ENCODE peak calls at places on chromosomes 5 and 9, in eight cellular contexts. L is cardiac muscle cell, C is neuronal stem cell, K is GM23248, Z is adrenal gland, S is sigmoid colon, Q is OCI-LY7, G is DND-41. F is an unnamed sample.

GRCh38 chr5:99061711-99062110 is 132.9 kb upstream of the CHD1 start:
- DNase-seq in L (no peak), C (no peak), K (peak), Z (no peak), S (no peak), Q (no peak), G (no peak), F (no peak)

GRCh38 chr5:16713386-16713928 is 96.7 kb upstream of the RETREG1 start:
- DNase-seq in L (peak), C (peak), K (peak), Z (no peak), S (no peak), Q (no peak), G (no peak), F (peak)

GRCh38 chr9:119368681-119369581 is at the start of gene BRINP1:
- DNase-seq in L (peak), C (peak), K (peak), Z (peak), S (no peak), Q (no peak), G (no peak), F (no peak)

GRCh38 chr5:132491368-132492364 is 1.1 kb upstream of the IRF1 start:
- DNase-seq in L (no peak), C (no peak), K (no peak), Z (no peak), S (peak), Q (no peak), G (no peak), F (peak)

GRCh38 chr5:75869891-75870290 is 152.7 kb upstream of the POC5 start:
- DNase-seq in L (no peak), C (no peak), K (no peak), Z (no peak), S (no peak), Q (no peak), G (no peak), F (no peak)

GRCh38 chr5:116751684-116752083 is 177.1 kb upstream of the SEMA6A start:
- DNase-seq in L (no peak), C (no peak), K (no peak), Z (no peak), S (no peak), Q (no peak), G (no peak), F (no peak)

GRCh38 chr9:122320346-122320995 is 50.4 kb upstream of the PTGS1 start:
- DNase-seq in L (no peak), C (no peak), K (no peak), Z (no peak), S (peak), Q (no peak), G (no peak), F (no peak)

GRCh38 chr5:132819468-132819867 is 6.4 kb downstream of the SOWAHA start:
- DNase-seq in L (no peak), C (no peak), K (no peak), Z (no peak), S (no peak), Q (no peak), G (no peak), F (no peak)

GRCh38 chr5:157574456-157575095 is 999 bp downstream of the ADAM19 start:
- DNase-seq in L (peak), C (no peak), K (peak), Z (no peak), S (peak), Q (peak), G (no peak), F (peak)

GRCh38 chr9:88813810-88814209 is 177.5 kb upstream of the S1PR3 start:
- DNase-seq in L (no peak), C (no peak), K (no peak), Z (no peak), S (no peak), Q (no peak), G (no peak), F (no peak)

GRCh38 chr5:16346380-16346779 is 119.2 kb downstream of the ZNF622 start:
- DNase-seq in L (no peak), C (no peak), K (no peak), Z (no peak), S (no peak), Q (no peak), G (no peak), F (no peak)

GRCh38 chr9:32427111-32427873 is 42.8 kb downstream of the ACO1 start:
- DNase-seq in L (peak), C (no peak), K (peak), Z (no peak), S (no peak), Q (no peak), G (peak), F (peak)

GRCh38 chr9:68507796-68508145 is 32.9 kb downstream of the TMEM252 start:
- DNase-seq in L (no peak), C (no peak), K (no peak), Z (no peak), S (no peak), Q (no peak), G (no peak), F (no peak)
- H3K27ac ChIP-seq in L (no peak), C (no peak), K (no peak), Z (no peak), S (peak), Q (no peak), G (no peak), F (peak)

GRCh38 chr9:35488019-35488418 is 1.9 kb upstream of the RUSC2 start:
- DNase-seq in L (no peak), C (no peak), K (peak), Z (no peak), S (no peak), Q (no peak), G (no peak), F (no peak)
- H3K27ac ChIP-seq in L (no peak), C (no peak), K (peak), Z (no peak), S (peak), Q (no peak), G (no peak), F (peak)

GRCh38 chr9:4550777-4551476 is 60.7 kb downstream of the SLC1A1 start:
- DNase-seq in L (peak), C (no peak), K (no peak), Z (no peak), S (no peak), Q (no peak), G (peak), F (no peak)

GRCh38 chr9:4549751-4550295 is 59.6 kb downstream of the SLC1A1 start:
- DNase-seq in L (peak), C (no peak), K (peak), Z (no peak), S (no peak), Q (no peak), G (no peak), F (no peak)

GRCh38 chr9:4555251-4555650 is 65.0 kb downstream of the SLC1A1 start:
- DNase-seq in L (peak), C (no peak), K (peak), Z (peak), S (no peak), Q (no peak), G (no peak), F (no peak)

GRCh38 chr9:4558599-4558998 is 68.3 kb downstream of the SLC1A1 start:
- DNase-seq in L (no peak), C (no peak), K (no peak), Z (no peak), S (no peak), Q (no peak), G (no peak), F (no peak)

DNA sequence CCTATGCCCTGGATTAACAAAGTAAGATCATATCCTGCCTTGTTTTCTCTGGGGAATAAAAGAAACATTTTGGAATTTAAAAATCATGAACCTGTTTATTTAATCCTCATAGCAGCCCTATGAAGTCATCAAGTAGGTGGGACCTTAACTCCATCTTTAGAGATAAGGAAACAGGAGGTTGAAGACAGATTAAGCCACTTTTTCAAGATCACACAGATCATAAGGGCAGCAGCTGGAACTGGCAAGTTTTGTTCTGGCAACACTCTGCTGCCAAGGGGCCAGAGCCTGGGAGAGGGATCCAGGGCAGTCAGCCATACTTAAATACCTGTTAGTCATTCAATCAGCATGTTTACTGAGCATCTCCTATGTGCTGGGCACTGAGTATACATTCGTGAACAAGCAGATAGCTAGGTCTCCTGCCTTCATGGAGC is 63.7 kb downstream of the SLC1A1 start:
- DNase-seq in L (peak), C (no peak), K (peak), Z (no peak), S (no peak), Q (no peak), G (no peak), F (no peak)
- H3K27ac ChIP-seq in L (no peak), C (no peak), K (peak), Z (no peak), S (peak), Q (no peak), G (no peak), F (no peak)

GRCh38 chr9:130451509-130452388 is 7.0 kb downstream of the ASS1 start:
- DNase-seq in L (peak), C (no peak), K (peak), Z (peak), S (peak), Q (peak), G (peak), F (peak)

GRCh38 chr9:130452835-130453234 is 8.1 kb downstream of the ASS1 start:
- DNase-seq in L (no peak), C (no peak), K (no peak), Z (no peak), S (no peak), Q (no peak), G (no peak), F (no peak)

GRCh38 chr9:130454812-130455325 is 10.1 kb downstream of the ASS1 start:
- DNase-seq in L (no peak), C (no peak), K (no peak), Z (no peak), S (no peak), Q (no peak), G (no peak), F (no peak)

GRCh38 chr9:130454096-130454811 is 9.5 kb downstream of the ASS1 start:
- DNase-seq in L (no peak), C (no peak), K (no peak), Z (no peak), S (no peak), Q (no peak), G (no peak), F (no peak)

DNA sequence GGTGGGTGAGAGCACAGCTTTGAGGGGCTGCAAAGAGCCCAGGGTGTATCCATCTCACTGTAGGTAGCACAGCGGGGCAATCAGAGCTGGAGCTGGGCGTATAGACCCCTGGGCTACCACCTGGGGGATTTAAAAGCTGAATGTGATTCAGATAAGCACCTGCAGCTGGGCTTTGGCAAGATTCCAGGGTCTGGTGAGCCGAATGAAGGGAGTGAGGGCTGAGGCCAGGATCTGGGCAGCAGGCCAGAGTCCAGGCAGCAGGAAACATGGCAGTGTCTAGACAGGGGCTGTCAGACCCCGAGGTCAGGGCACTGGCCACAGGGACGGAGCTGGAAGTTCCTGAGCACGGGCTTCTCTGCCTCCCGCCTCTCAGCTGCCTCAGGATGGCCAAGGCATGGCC is 8.7 kb downstream of the ASS1 start:
- DNase-seq in L (peak), C (no peak), K (no peak), Z (peak), S (no peak), Q (no peak), G (no peak), F (peak)
- H3K27ac ChIP-seq in L (peak), C (no peak), K (no peak), Z (no peak), S (peak), Q (no peak), G (no peak), F (no peak)

DNA sequence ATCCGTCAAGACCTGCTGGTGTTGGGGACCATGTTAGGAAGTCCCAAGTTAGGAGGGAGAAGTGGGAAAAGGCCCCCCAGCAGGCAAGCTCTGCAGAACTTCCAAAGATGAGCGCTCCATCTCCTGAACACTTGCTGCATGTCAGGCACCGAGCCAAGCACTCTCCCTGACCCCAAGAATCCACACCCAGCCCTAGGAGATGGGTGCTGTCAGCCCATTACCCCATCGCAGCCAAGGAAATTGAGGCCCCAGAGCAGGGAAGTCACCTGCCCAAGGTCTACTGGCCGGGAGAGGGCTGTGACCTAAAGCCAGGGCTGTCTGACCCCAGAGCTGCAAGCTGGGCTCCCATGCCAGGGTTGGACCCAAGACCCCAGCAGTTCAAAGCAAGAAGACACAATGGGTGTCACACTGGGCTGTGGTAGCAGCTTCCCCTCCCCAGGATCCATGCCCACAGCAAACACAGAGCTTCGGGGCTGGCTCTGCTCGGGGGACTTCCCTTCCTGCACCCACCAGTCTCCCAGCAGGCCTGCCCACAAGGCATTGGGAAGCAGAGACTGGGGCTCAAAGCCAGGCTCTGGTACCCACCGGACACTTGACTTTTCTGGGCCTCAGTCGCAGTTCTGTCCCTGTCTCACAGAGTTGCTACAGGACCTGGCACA is 13.5 kb downstream of the EEIG1 start:
- DNase-seq in L (no peak), C (no peak), K (no peak), Z (no peak), S (peak), Q (no peak), G (no peak), F (no peak)
- H3K27ac ChIP-seq in L (no peak), C (no peak), K (peak), Z (peak), S (peak), Q (peak), G (no peak), F (peak)

GRCh38 chr9:69180200-69180599 is 6.1 kb downstream of the TJP2 start:
- DNase-seq in L (no peak), C (no peak), K (no peak), Z (no peak), S (no peak), Q (no peak), G (no peak), F (no peak)
- H3K27ac ChIP-seq in L (peak), C (no peak), K (peak), Z (no peak), S (peak), Q (no peak), G (no peak), F (no peak)

GRCh38 chr5:88394531-88395185 is 126.0 kb upstream of the TMEM161B start:
- DNase-seq in L (no peak), C (no peak), K (no peak), Z (no peak), S (no peak), Q (no peak), G (no peak), F (no peak)

GRCh38 chr5:88391116-88391515 is 122.5 kb upstream of the TMEM161B start:
- DNase-seq in L (no peak), C (no peak), K (no peak), Z (no peak), S (no peak), Q (no peak), G (no peak), F (no peak)

GRCh38 chr5:88396126-88396525 is 127.5 kb upstream of the TMEM161B start:
- DNase-seq in L (no peak), C (no peak), K (no peak), Z (no peak), S (no peak), Q (no peak), G (no peak), F (no peak)

GRCh38 chr5:88393721-88394530 is 125.3 kb upstream of the TMEM161B start:
- DNase-seq in L (no peak), C (no peak), K (no peak), Z (no peak), S (no peak), Q (no peak), G (no peak), F (no peak)

DNA sequence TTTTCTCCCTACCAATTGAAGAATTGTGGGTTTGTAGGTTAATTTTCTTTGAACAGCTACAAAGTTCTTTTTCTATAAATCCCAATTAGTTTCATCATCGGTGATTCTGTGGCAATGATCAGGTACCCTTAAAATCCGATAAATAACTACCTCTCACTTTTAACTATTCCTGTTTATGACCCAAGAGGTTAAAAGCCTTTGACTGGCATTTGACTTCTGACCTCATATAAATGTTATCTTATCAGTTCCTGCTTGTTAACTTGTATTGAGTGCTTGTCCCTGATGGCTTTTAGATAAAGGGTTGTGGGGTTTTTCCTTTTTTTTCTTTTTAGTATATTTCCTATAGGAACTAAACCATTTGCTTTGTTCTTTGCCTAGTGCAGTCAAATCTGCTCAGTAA is 124.4 kb upstream of the TMEM161B start:
- DNase-seq in L (no peak), C (no peak), K (no peak), Z (no peak), S (no peak), Q (no peak), G (no peak), F (no peak)
- H3K27ac ChIP-seq in L (no peak), C (no peak), K (no peak), Z (no peak), S (no peak), Q (no peak), G (no peak), F (no peak)

DNA sequence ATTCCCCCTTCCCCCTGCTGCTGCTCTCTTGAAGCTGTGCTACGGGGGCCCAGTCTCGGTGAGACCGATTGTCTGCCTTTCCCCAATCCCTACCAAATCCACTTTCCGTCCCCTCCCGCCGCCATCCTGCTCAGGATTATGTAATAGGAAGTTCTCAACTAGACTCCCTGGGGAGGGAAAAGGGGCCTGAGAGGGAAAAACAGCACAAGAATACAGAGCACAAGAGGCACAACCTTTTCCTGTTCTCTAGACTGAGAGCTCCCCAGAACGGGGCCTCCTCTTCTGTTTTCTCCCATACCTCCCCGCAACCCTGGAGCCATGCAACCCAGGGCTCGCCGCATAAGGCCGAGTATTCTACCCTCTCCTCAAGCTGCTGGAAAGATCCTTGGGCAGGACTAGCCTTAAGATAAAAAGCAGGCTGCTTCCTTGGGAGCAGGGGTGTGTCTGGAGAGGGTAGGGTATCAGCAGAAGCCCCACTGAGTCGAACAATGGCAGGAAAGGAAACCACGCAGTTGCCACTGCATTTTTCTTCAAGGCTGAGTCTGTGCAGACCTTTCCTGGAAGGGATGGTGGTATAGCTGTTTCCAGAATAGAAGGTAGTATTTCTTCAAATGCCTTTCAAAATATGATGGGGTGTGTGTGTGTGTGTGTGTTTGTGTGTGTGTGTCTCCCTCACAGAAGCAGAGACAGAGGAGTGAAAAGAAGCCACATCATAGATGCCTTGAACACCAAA is 12.9 kb downstream of the MYORG start:
- DNase-seq in L (peak), C (peak), K (no peak), Z (no peak), S (peak), Q (no peak), G (no peak), F (no peak)
- H3K27ac ChIP-seq in L (no peak), C (peak), K (no peak), Z (no peak), S (peak), Q (no peak), G (no peak), F (no peak)

GRCh38 chr9:444528-444927 is 229.9 kb downstream of the DOCK8 start:
- DNase-seq in L (peak), C (no peak), K (no peak), Z (no peak), S (no peak), Q (no peak), G (no peak), F (no peak)
- H3K27ac ChIP-seq in L (no peak), C (no peak), K (no peak), Z (no peak), S (no peak), Q (no peak), G (no peak), F (no peak)